ENCODE peak calls at places on chromosomes 7 and 10, in eight cellular contexts. One of them, this sample, is unnamed.

GRCh38 chr10:82742478-82742877 is 867.5 kb downstream of the NRG3 start:
- DNase-seq in dorsolateral prefrontal cortex: no peak
- DNase-seq in upper lobe of left lung: no peak
- DNase-seq in CD8-positive, alpha-beta T cell: no peak
- DNase-seq in progenitor cell of endocrine pancreas: no peak
- DNase-seq in astrocyte of the cerebellum: peak
- DNase-seq in DND-41: no peak
- DNase-seq in choroid plexus epithelial cell: peak
- DNase-seq in this sample: no peak

GRCh38 chr10:78863601-78864239 is 205.0 kb upstream of the ZMIZ1 start:
- DNase-seq in dorsolateral prefrontal cortex: no peak
- DNase-seq in upper lobe of left lung: no peak
- DNase-seq in CD8-positive, alpha-beta T cell: no peak
- DNase-seq in progenitor cell of endocrine pancreas: no peak
- DNase-seq in astrocyte of the cerebellum: no peak
- DNase-seq in DND-41: no peak
- DNase-seq in choroid plexus epithelial cell: no peak
- DNase-seq in this sample: no peak

GRCh38 chr10:15486404-15486803 is 115.3 kb upstream of the FAM171A1 start:
- DNase-seq in dorsolateral prefrontal cortex: no peak
- DNase-seq in upper lobe of left lung: no peak
- DNase-seq in CD8-positive, alpha-beta T cell: no peak
- DNase-seq in progenitor cell of endocrine pancreas: no peak
- DNase-seq in astrocyte of the cerebellum: peak
- DNase-seq in DND-41: no peak
- DNase-seq in choroid plexus epithelial cell: peak
- DNase-seq in this sample: no peak

GRCh38 chr7:149196151-149196704 is 882 bp downstream of the ZNF282 start:
- DNase-seq in dorsolateral prefrontal cortex: no peak
- DNase-seq in upper lobe of left lung: no peak
- DNase-seq in CD8-positive, alpha-beta T cell: no peak
- DNase-seq in progenitor cell of endocrine pancreas: no peak
- DNase-seq in astrocyte of the cerebellum: no peak
- DNase-seq in DND-41: peak
- DNase-seq in choroid plexus epithelial cell: no peak
- DNase-seq in this sample: no peak

GRCh38 chr7:144137501-144137900 is 14.5 kb downstream of the OR2A14 start:
- DNase-seq in dorsolateral prefrontal cortex: no peak
- DNase-seq in upper lobe of left lung: no peak
- DNase-seq in CD8-positive, alpha-beta T cell: no peak
- DNase-seq in progenitor cell of endocrine pancreas: no peak
- DNase-seq in astrocyte of the cerebellum: no peak
- DNase-seq in DND-41: no peak
- DNase-seq in choroid plexus epithelial cell: no peak
- DNase-seq in this sample: no peak

GRCh38 chr7:1562126-1562525 is 6.1 kb upstream of the TMEM184A start:
- DNase-seq in dorsolateral prefrontal cortex: no peak
- DNase-seq in upper lobe of left lung: no peak
- DNase-seq in CD8-positive, alpha-beta T cell: no peak
- DNase-seq in progenitor cell of endocrine pancreas: no peak
- DNase-seq in astrocyte of the cerebellum: no peak
- DNase-seq in DND-41: no peak
- DNase-seq in choroid plexus epithelial cell: no peak
- DNase-seq in this sample: no peak

GRCh38 chr7:33671521-33672262 is 233.6 kb upstream of the BMPER start:
- DNase-seq in dorsolateral prefrontal cortex: no peak
- DNase-seq in upper lobe of left lung: no peak
- DNase-seq in CD8-positive, alpha-beta T cell: no peak
- DNase-seq in progenitor cell of endocrine pancreas: no peak
- DNase-seq in astrocyte of the cerebellum: no peak
- DNase-seq in DND-41: no peak
- DNase-seq in choroid plexus epithelial cell: no peak
- DNase-seq in this sample: no peak

GRCh38 chr7:105723582-105723981 is 142.3 kb upstream of the EFCAB10 start:
- DNase-seq in dorsolateral prefrontal cortex: no peak
- DNase-seq in upper lobe of left lung: no peak
- DNase-seq in CD8-positive, alpha-beta T cell: no peak
- DNase-seq in progenitor cell of endocrine pancreas: no peak
- DNase-seq in astrocyte of the cerebellum: no peak
- DNase-seq in DND-41: no peak
- DNase-seq in choroid plexus epithelial cell: peak
- DNase-seq in this sample: no peak

GRCh38 chr7:3106353-3106752 is 62.7 kb upstream of the CARD11 start:
- DNase-seq in dorsolateral prefrontal cortex: no peak
- DNase-seq in upper lobe of left lung: peak
- DNase-seq in CD8-positive, alpha-beta T cell: no peak
- DNase-seq in progenitor cell of endocrine pancreas: no peak
- DNase-seq in astrocyte of the cerebellum: no peak
- DNase-seq in DND-41: no peak
- DNase-seq in choroid plexus epithelial cell: no peak
- DNase-seq in this sample: no peak

GRCh38 chr10:60182691-60183090 is 207.0 kb downstream of the ANK3 start:
- DNase-seq in dorsolateral prefrontal cortex: no peak
- DNase-seq in upper lobe of left lung: no peak
- DNase-seq in CD8-positive, alpha-beta T cell: no peak
- DNase-seq in progenitor cell of endocrine pancreas: no peak
- DNase-seq in astrocyte of the cerebellum: peak
- DNase-seq in DND-41: no peak
- DNase-seq in choroid plexus epithelial cell: peak
- DNase-seq in this sample: no peak

GRCh38 chr7:151745090-151745638 is 131.8 kb downstream of the PRKAG2 start:
- DNase-seq in dorsolateral prefrontal cortex: no peak
- DNase-seq in upper lobe of left lung: peak
- DNase-seq in CD8-positive, alpha-beta T cell: no peak
- DNase-seq in progenitor cell of endocrine pancreas: no peak
- DNase-seq in astrocyte of the cerebellum: peak
- DNase-seq in DND-41: no peak
- DNase-seq in choroid plexus epithelial cell: peak
- DNase-seq in this sample: no peak

GRCh38 chr10:122740640-122741039 is 41.0 kb upstream of the C10orf120 start:
- DNase-seq in dorsolateral prefrontal cortex: no peak
- DNase-seq in upper lobe of left lung: no peak
- DNase-seq in CD8-positive, alpha-beta T cell: no peak
- DNase-seq in progenitor cell of endocrine pancreas: no peak
- DNase-seq in astrocyte of the cerebellum: no peak
- DNase-seq in DND-41: no peak
- DNase-seq in choroid plexus epithelial cell: peak
- DNase-seq in this sample: no peak

GRCh38 chr7:43815373-43815772 is 53.9 kb downstream of the MRPS24 start:
- DNase-seq in dorsolateral prefrontal cortex: no peak
- DNase-seq in upper lobe of left lung: no peak
- DNase-seq in CD8-positive, alpha-beta T cell: no peak
- DNase-seq in progenitor cell of endocrine pancreas: no peak
- DNase-seq in astrocyte of the cerebellum: no peak
- DNase-seq in DND-41: no peak
- DNase-seq in choroid plexus epithelial cell: no peak
- DNase-seq in this sample: no peak

GRCh38 chr7:1862560-1862959 is 192.5 kb downstream of the ELFN1 start:
- DNase-seq in dorsolateral prefrontal cortex: no peak
- DNase-seq in upper lobe of left lung: no peak
- DNase-seq in CD8-positive, alpha-beta T cell: no peak
- DNase-seq in progenitor cell of endocrine pancreas: no peak
- DNase-seq in astrocyte of the cerebellum: no peak
- DNase-seq in DND-41: no peak
- DNase-seq in choroid plexus epithelial cell: peak
- DNase-seq in this sample: no peak

GRCh38 chr10:1454428-1454827 is 282.9 kb downstream of the ADARB2 start:
- DNase-seq in dorsolateral prefrontal cortex: no peak
- DNase-seq in upper lobe of left lung: no peak
- DNase-seq in CD8-positive, alpha-beta T cell: no peak
- DNase-seq in progenitor cell of endocrine pancreas: no peak
- DNase-seq in astrocyte of the cerebellum: no peak
- DNase-seq in DND-41: peak
- DNase-seq in choroid plexus epithelial cell: no peak
- DNase-seq in this sample: no peak

GRCh38 chr10:1449806-1450205 is 287.5 kb downstream of the ADARB2 start:
- DNase-seq in dorsolateral prefrontal cortex: no peak
- DNase-seq in upper lobe of left lung: no peak
- DNase-seq in CD8-positive, alpha-beta T cell: no peak
- DNase-seq in progenitor cell of endocrine pancreas: no peak
- DNase-seq in astrocyte of the cerebellum: no peak
- DNase-seq in DND-41: no peak
- DNase-seq in choroid plexus epithelial cell: no peak
- DNase-seq in this sample: no peak

GRCh38 chr10:1451362-1451888 is 285.9 kb downstream of the ADARB2 start:
- DNase-seq in dorsolateral prefrontal cortex: no peak
- DNase-seq in upper lobe of left lung: no peak
- DNase-seq in CD8-positive, alpha-beta T cell: no peak
- DNase-seq in progenitor cell of endocrine pancreas: no peak
- DNase-seq in astrocyte of the cerebellum: no peak
- DNase-seq in DND-41: no peak
- DNase-seq in choroid plexus epithelial cell: no peak
- DNase-seq in this sample: no peak

GRCh38 chr10:1452777-1453176 is 284.5 kb downstream of the ADARB2 start:
- DNase-seq in dorsolateral prefrontal cortex: no peak
- DNase-seq in upper lobe of left lung: no peak
- DNase-seq in CD8-positive, alpha-beta T cell: no peak
- DNase-seq in progenitor cell of endocrine pancreas: no peak
- DNase-seq in astrocyte of the cerebellum: no peak
- DNase-seq in DND-41: no peak
- DNase-seq in choroid plexus epithelial cell: no peak
- DNase-seq in this sample: no peak

GRCh38 chr10:1454964-1455363 is 282.4 kb downstream of the ADARB2 start:
- DNase-seq in dorsolateral prefrontal cortex: no peak
- DNase-seq in upper lobe of left lung: no peak
- DNase-seq in CD8-positive, alpha-beta T cell: no peak
- DNase-seq in progenitor cell of endocrine pancreas: no peak
- DNase-seq in astrocyte of the cerebellum: no peak
- DNase-seq in DND-41: peak
- DNase-seq in choroid plexus epithelial cell: no peak
- DNase-seq in this sample: no peak
- TF ChIP-seq CTCF in dorsolateral prefrontal cortex: no peak
- TF ChIP-seq CTCF in upper lobe of left lung: no peak
- TF ChIP-seq CTCF in CD8-positive, alpha-beta T cell: no peak
- TF ChIP-seq CTCF in progenitor cell of endocrine pancreas: no peak
- TF ChIP-seq CTCF in astrocyte of the cerebellum: no peak
- TF ChIP-seq CTCF in DND-41: no peak
- TF ChIP-seq CTCF in choroid plexus epithelial cell: no peak
- TF ChIP-seq CTCF in this sample: no peak

DNA sequence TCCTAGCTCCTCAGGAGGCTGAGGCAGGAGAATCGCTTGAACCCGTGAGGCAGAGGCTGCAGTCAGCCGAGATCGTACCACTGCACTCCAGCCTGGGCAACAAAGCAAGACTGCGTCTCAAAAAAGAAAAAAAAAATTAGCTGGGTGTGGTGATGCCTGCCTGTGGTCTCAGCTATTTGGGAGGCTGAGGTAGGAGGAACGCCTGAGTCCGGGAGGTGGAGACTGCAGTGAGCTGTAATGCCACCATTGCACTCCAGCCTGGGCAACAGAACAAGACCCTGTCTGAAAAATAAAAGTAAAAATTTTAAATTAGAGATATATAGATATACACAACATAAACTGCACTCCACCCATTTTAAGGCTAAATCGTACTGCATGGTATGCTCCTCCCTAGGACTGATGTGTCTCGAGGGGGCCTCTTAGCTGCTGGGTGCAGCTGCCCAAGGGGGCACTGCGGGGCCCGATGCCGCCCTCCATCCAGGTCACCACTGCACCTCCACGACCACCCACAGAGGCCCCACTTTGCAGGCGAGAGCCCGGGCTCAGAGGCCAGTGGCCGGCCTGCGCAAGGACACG is 40.9 kb upstream of the FOXK1 start:
- DNase-seq in dorsolateral prefrontal cortex: no peak
- DNase-seq in upper lobe of left lung: no peak
- DNase-seq in CD8-positive, alpha-beta T cell: no peak
- DNase-seq in progenitor cell of endocrine pancreas: no peak
- DNase-seq in astrocyte of the cerebellum: no peak
- DNase-seq in DND-41: no peak
- DNase-seq in choroid plexus epithelial cell: no peak
- DNase-seq in this sample: no peak
- TF ChIP-seq CTCF in dorsolateral prefrontal cortex: no peak
- TF ChIP-seq CTCF in upper lobe of left lung: peak
- TF ChIP-seq CTCF in CD8-positive, alpha-beta T cell: no peak
- TF ChIP-seq CTCF in progenitor cell of endocrine pancreas: peak
- TF ChIP-seq CTCF in astrocyte of the cerebellum: peak
- TF ChIP-seq CTCF in DND-41: no peak
- TF ChIP-seq CTCF in choroid plexus epithelial cell: no peak
- TF ChIP-seq CTCF in this sample: no peak

GRCh38 chr7:132618271-132618955 is 42.1 kb upstream of the PLXNA4 start:
- DNase-seq in dorsolateral prefrontal cortex: no peak
- DNase-seq in upper lobe of left lung: no peak
- DNase-seq in CD8-positive, alpha-beta T cell: no peak
- DNase-seq in progenitor cell of endocrine pancreas: no peak
- DNase-seq in astrocyte of the cerebellum: no peak
- DNase-seq in DND-41: no peak
- DNase-seq in choroid plexus epithelial cell: no peak
- DNase-seq in this sample: no peak

GRCh38 chr7:132619967-132620366 is 43.7 kb upstream of the PLXNA4 start:
- DNase-seq in dorsolateral prefrontal cortex: no peak
- DNase-seq in upper lobe of left lung: no peak
- DNase-seq in CD8-positive, alpha-beta T cell: no peak
- DNase-seq in progenitor cell of endocrine pancreas: no peak
- DNase-seq in astrocyte of the cerebellum: no peak
- DNase-seq in DND-41: no peak
- DNase-seq in choroid plexus epithelial cell: no peak
- DNase-seq in this sample: no peak

GRCh38 chr7:132618956-132619305 is 42.7 kb upstream of the PLXNA4 start:
- DNase-seq in dorsolateral prefrontal cortex: no peak
- DNase-seq in upper lobe of left lung: no peak
- DNase-seq in CD8-positive, alpha-beta T cell: no peak
- DNase-seq in progenitor cell of endocrine pancreas: no peak
- DNase-seq in astrocyte of the cerebellum: no peak
- DNase-seq in DND-41: no peak
- DNase-seq in choroid plexus epithelial cell: peak
- DNase-seq in this sample: no peak

GRCh38 chr7:132622081-132622480 is 45.8 kb upstream of the PLXNA4 start:
- DNase-seq in dorsolateral prefrontal cortex: no peak
- DNase-seq in upper lobe of left lung: no peak
- DNase-seq in CD8-positive, alpha-beta T cell: no peak
- DNase-seq in progenitor cell of endocrine pancreas: no peak
- DNase-seq in astrocyte of the cerebellum: no peak
- DNase-seq in DND-41: no peak
- DNase-seq in choroid plexus epithelial cell: no peak
- DNase-seq in this sample: no peak
- TF ChIP-seq CTCF in dorsolateral prefrontal cortex: no peak
- TF ChIP-seq CTCF in upper lobe of left lung: no peak
- TF ChIP-seq CTCF in CD8-positive, alpha-beta T cell: no peak
- TF ChIP-seq CTCF in progenitor cell of endocrine pancreas: no peak
- TF ChIP-seq CTCF in astrocyte of the cerebellum: no peak
- TF ChIP-seq CTCF in DND-41: no peak
- TF ChIP-seq CTCF in choroid plexus epithelial cell: no peak
- TF ChIP-seq CTCF in this sample: no peak

DNA sequence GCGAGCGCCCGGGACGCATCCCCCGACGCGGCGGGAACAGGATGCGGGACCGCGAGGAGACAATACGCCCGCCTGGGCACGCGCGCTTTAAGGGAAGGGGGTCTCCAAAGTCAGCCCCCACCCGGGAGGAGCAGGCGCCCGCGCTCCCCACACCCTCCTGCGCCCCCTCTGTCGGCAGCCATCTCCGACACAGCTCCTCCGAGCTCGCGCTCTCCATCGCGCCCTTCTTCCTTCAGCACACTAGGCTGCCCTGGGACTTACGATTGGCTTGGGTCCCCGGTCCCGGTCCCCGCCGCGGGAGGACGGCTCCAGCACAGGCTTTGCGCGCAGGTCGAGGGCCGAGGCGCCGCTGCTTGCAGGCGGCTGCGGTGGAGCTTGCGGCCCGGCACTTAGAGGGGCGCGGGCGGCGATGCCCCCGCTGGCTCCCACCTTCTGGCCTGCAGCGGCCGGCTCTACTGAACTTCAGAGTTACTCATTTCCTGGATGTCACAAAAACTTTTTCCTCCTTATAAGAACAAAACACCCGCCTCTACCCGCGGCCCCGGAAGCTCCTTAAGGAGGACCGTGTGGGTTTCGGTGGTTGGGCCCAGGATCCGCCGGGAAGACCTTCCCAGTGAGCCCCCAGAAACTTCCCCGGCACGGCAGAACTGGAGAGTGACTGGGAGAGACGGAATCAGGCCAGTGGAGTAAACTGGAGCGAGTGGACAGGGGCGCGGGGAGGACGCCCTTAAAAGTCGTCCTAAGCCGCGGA is at the start of gene ITPRIP:
- DNase-seq in dorsolateral prefrontal cortex: no peak
- DNase-seq in upper lobe of left lung: peak
- DNase-seq in CD8-positive, alpha-beta T cell: peak
- DNase-seq in progenitor cell of endocrine pancreas: peak
- DNase-seq in astrocyte of the cerebellum: no peak
- DNase-seq in DND-41: peak
- DNase-seq in choroid plexus epithelial cell: peak
- DNase-seq in this sample: peak
- TF ChIP-seq CTCF in dorsolateral prefrontal cortex: peak
- TF ChIP-seq CTCF in upper lobe of left lung: peak
- TF ChIP-seq CTCF in CD8-positive, alpha-beta T cell: no peak
- TF ChIP-seq CTCF in progenitor cell of endocrine pancreas: peak
- TF ChIP-seq CTCF in astrocyte of the cerebellum: peak
- TF ChIP-seq CTCF in DND-41: peak
- TF ChIP-seq CTCF in choroid plexus epithelial cell: peak
- TF ChIP-seq CTCF in this sample: no peak

This sample was measured in omental fat pad.